ENCODE peak calls at places on chromosomes 12 and 14, in five cellular contexts. One of them, this sample, is unnamed.

GRCh38 chr12:57241556-57242310 is 9.3 kb downstream of the STAC3 start:
- DNase-seq in dorsolateral prefrontal cortex: no peak
- DNase-seq in astrocyte of the spinal cord: no peak
- DNase-seq in GM10248: no peak
- DNase-seq in HCT116: no peak
- DNase-seq in this sample: no peak

GRCh38 chr12:99558113-99558512 is 89.4 kb upstream of the GARIN6 start:
- DNase-seq in dorsolateral prefrontal cortex: no peak
- DNase-seq in astrocyte of the spinal cord: no peak
- DNase-seq in GM10248: no peak
- DNase-seq in HCT116: no peak
- DNase-seq in this sample: no peak

GRCh38 chr12:16555630-16556029 is 50.3 kb downstream of the LMO3 start:
- DNase-seq in dorsolateral prefrontal cortex: no peak
- DNase-seq in astrocyte of the spinal cord: no peak
- DNase-seq in GM10248: no peak
- DNase-seq in HCT116: no peak
- DNase-seq in this sample: no peak

GRCh38 chr14:61941421-61941805 is 179.2 kb downstream of the SNAPC1 start:
- DNase-seq in dorsolateral prefrontal cortex: no peak
- DNase-seq in astrocyte of the spinal cord: no peak
- DNase-seq in GM10248: no peak
- DNase-seq in HCT116: no peak
- DNase-seq in this sample: no peak

GRCh38 chr12:124551268-124552144 is 15.9 kb downstream of the NCOR2 start:
- DNase-seq in dorsolateral prefrontal cortex: no peak
- DNase-seq in astrocyte of the spinal cord: peak; percentile 62
- DNase-seq in GM10248: no peak
- DNase-seq in HCT116: no peak
- DNase-seq in this sample: peak; percentile 20

GRCh38 chr14:96104469-96105057 is 65.4 kb downstream of the C14orf132 start:
- DNase-seq in dorsolateral prefrontal cortex: no peak
- DNase-seq in astrocyte of the spinal cord: peak; percentile 93
- DNase-seq in GM10248: peak; percentile 36
- DNase-seq in HCT116: no peak
- DNase-seq in this sample: no peak

GRCh38 chr14:104101651-104102281 is 16.3 kb downstream of the ASPG start:
- DNase-seq in dorsolateral prefrontal cortex: peak; percentile 38
- DNase-seq in astrocyte of the spinal cord: no peak
- DNase-seq in GM10248: no peak
- DNase-seq in HCT116: no peak
- DNase-seq in this sample: no peak

GRCh38 chr12:42473130-42473529 is 116.4 kb downstream of the PRICKLE1 start:
- DNase-seq in dorsolateral prefrontal cortex: no peak
- DNase-seq in astrocyte of the spinal cord: no peak
- DNase-seq in GM10248: no peak
- DNase-seq in HCT116: no peak
- DNase-seq in this sample: no peak

GRCh38 chr14:68976160-68977067 is 2.7 kb downstream of the ACTN1 start:
- DNase-seq in dorsolateral prefrontal cortex: no peak
- DNase-seq in astrocyte of the spinal cord: no peak
- DNase-seq in GM10248: no peak
- DNase-seq in HCT116: no peak
- DNase-seq in this sample: no peak

GRCh38 chr12:563899-564298 is 99.3 kb downstream of the NINJ2 start:
- DNase-seq in dorsolateral prefrontal cortex: no peak
- DNase-seq in astrocyte of the spinal cord: no peak
- DNase-seq in GM10248: no peak
- DNase-seq in HCT116: no peak
- DNase-seq in this sample: no peak

GRCh38 chr12:45050751-45051489 is at the start of gene DBX2:
- DNase-seq in dorsolateral prefrontal cortex: peak; percentile 56
- DNase-seq in astrocyte of the spinal cord: peak; percentile 2
- DNase-seq in GM10248: no peak
- DNase-seq in HCT116: no peak
- DNase-seq in this sample: peak; percentile 2

GRCh38 chr12:6372403-6373003 is 2.9 kb downstream of the SCNN1A start:
- DNase-seq in dorsolateral prefrontal cortex: no peak
- DNase-seq in astrocyte of the spinal cord: peak; percentile 83
- DNase-seq in GM10248: no peak
- DNase-seq in HCT116: peak; percentile 90
- DNase-seq in this sample: peak; percentile 24

GRCh38 chr12:71640316-71640715 is 23.3 kb downstream of the ZFC3H1 start:
- DNase-seq in dorsolateral prefrontal cortex: no peak
- DNase-seq in astrocyte of the spinal cord: no peak
- DNase-seq in GM10248: no peak
- DNase-seq in HCT116: no peak
- DNase-seq in this sample: no peak

GRCh38 chr12:123602651-123603195 is 824 bp downstream of the DDX55 start:
- DNase-seq in dorsolateral prefrontal cortex: no peak
- DNase-seq in astrocyte of the spinal cord: no peak
- DNase-seq in GM10248: peak; percentile 34
- DNase-seq in HCT116: no peak
- DNase-seq in this sample: peak; percentile 38

GRCh38 chr12:70756118-70756517 is 118.9 kb upstream of the PTPRB start:
- DNase-seq in dorsolateral prefrontal cortex: no peak
- DNase-seq in astrocyte of the spinal cord: peak; percentile 63
- DNase-seq in GM10248: no peak
- DNase-seq in HCT116: no peak
- DNase-seq in this sample: no peak

GRCh38 chr14:90274808-90275454 is 18.6 kb downstream of the PSMC1 start:
- DNase-seq in dorsolateral prefrontal cortex: no peak
- DNase-seq in astrocyte of the spinal cord: peak; percentile 76
- DNase-seq in GM10248: no peak
- DNase-seq in HCT116: no peak
- DNase-seq in this sample: peak; percentile 45

GRCh38 chr12:102816816-102817434 is 100.1 kb downstream of the PAH start:
- DNase-seq in dorsolateral prefrontal cortex: no peak
- DNase-seq in astrocyte of the spinal cord: peak; percentile 14
- DNase-seq in GM10248: peak; percentile 23
- DNase-seq in HCT116: peak; percentile 18
- DNase-seq in this sample: no peak

GRCh38 chr14:69475194-69475818 is 9.2 kb upstream of the PLEKHD1 start:
- DNase-seq in dorsolateral prefrontal cortex: no peak
- DNase-seq in astrocyte of the spinal cord: peak; percentile 10
- DNase-seq in GM10248: peak; percentile 47
- DNase-seq in HCT116: no peak
- DNase-seq in this sample: peak; percentile 10

GRCh38 chr12:52221912-52222457 is 11.1 kb upstream of the KRT7 start:
- DNase-seq in dorsolateral prefrontal cortex: peak; percentile 80
- DNase-seq in astrocyte of the spinal cord: no peak
- DNase-seq in GM10248: no peak
- DNase-seq in HCT116: peak; percentile 67
- DNase-seq in this sample: peak; percentile 92

GRCh38 chr12:109432431-109432830 is 44.7 kb downstream of the KCTD10 start:
- DNase-seq in dorsolateral prefrontal cortex: no peak
- DNase-seq in astrocyte of the spinal cord: no peak
- DNase-seq in GM10248: no peak
- DNase-seq in HCT116: no peak
- DNase-seq in this sample: no peak

GRCh38 chr12:16668198-16668597 is 62.2 kb upstream of the LMO3 start:
- DNase-seq in dorsolateral prefrontal cortex: no peak
- DNase-seq in astrocyte of the spinal cord: no peak
- DNase-seq in GM10248: no peak
- DNase-seq in HCT116: no peak
- DNase-seq in this sample: no peak

GRCh38 chr14:92945544-92945943 is 22.6 kb downstream of the CHGA start:
- DNase-seq in dorsolateral prefrontal cortex: no peak
- DNase-seq in astrocyte of the spinal cord: no peak
- DNase-seq in GM10248: no peak
- DNase-seq in HCT116: no peak
- DNase-seq in this sample: no peak

GRCh38 chr12:124718458-124718857 is 145.2 kb downstream of the SCARB1 start:
- DNase-seq in dorsolateral prefrontal cortex: no peak
- DNase-seq in astrocyte of the spinal cord: no peak
- DNase-seq in GM10248: no peak
- DNase-seq in HCT116: no peak
- DNase-seq in this sample: no peak

GRCh38 chr14:65229431-65230286 is 127.3 kb upstream of the MAX start:
- DNase-seq in dorsolateral prefrontal cortex: no peak
- DNase-seq in astrocyte of the spinal cord: peak; percentile 54
- DNase-seq in GM10248: peak; percentile 41
- DNase-seq in HCT116: no peak
- DNase-seq in this sample: peak; percentile 57

GRCh38 chr12:107415834-107416233 is 269.8 kb upstream of the PWP1 start:
- DNase-seq in dorsolateral prefrontal cortex: no peak
- DNase-seq in astrocyte of the spinal cord: peak; percentile 30
- DNase-seq in GM10248: no peak
- DNase-seq in HCT116: no peak
- DNase-seq in this sample: no peak

GRCh38 chr14:105197274-105197673 is 16.2 kb upstream of the NUDT14 start:
- DNase-seq in dorsolateral prefrontal cortex: no peak
- DNase-seq in astrocyte of the spinal cord: no peak
- DNase-seq in GM10248: no peak
- DNase-seq in HCT116: no peak
- DNase-seq in this sample: peak; percentile 68

GRCh38 chr12:127081058-127081457 is 1185.9 kb upstream of the TMEM132C start:
- DNase-seq in dorsolateral prefrontal cortex: no peak
- DNase-seq in astrocyte of the spinal cord: no peak
- DNase-seq in GM10248: no peak
- DNase-seq in HCT116: no peak
- DNase-seq in this sample: no peak

GRCh38 chr12:110253176-110253575 is 27.9 kb upstream of the ATP2A2 start:
- DNase-seq in dorsolateral prefrontal cortex: no peak
- DNase-seq in astrocyte of the spinal cord: peak; percentile 22
- DNase-seq in GM10248: no peak
- DNase-seq in HCT116: no peak
- DNase-seq in this sample: no peak

GRCh38 chr12:10331642-10332239 is 24.1 kb downstream of the KLRD1 start:
- DNase-seq in dorsolateral prefrontal cortex: no peak
- DNase-seq in astrocyte of the spinal cord: peak; percentile 66
- DNase-seq in GM10248: peak; percentile 43
- DNase-seq in HCT116: peak; percentile 56
- DNase-seq in this sample: no peak

GRCh38 chr12:121927798-121928197 is 9.4 kb downstream of the CFAP251 start:
- DNase-seq in dorsolateral prefrontal cortex: no peak
- DNase-seq in astrocyte of the spinal cord: no peak
- DNase-seq in GM10248: no peak
- DNase-seq in HCT116: no peak
- DNase-seq in this sample: no peak

GRCh38 chr12:117768860-117769259 is 199.9 kb downstream of the KSR2 start:
- DNase-seq in dorsolateral prefrontal cortex: no peak
- DNase-seq in astrocyte of the spinal cord: no peak
- DNase-seq in GM10248: no peak
- DNase-seq in HCT116: no peak
- DNase-seq in this sample: no peak
- TF ChIP-seq CTCF in dorsolateral prefrontal cortex: no peak
- TF ChIP-seq CTCF in astrocyte of the spinal cord: no peak
- TF ChIP-seq CTCF in GM10248: no peak
- TF ChIP-seq CTCF in HCT116: no peak
- TF ChIP-seq CTCF in this sample: no peak

GRCh38 chr12:68001486-68002466 is 12.5 kb downstream of the IFNG-AS1 start:
- DNase-seq in dorsolateral prefrontal cortex: no peak
- DNase-seq in astrocyte of the spinal cord: peak; percentile 4
- DNase-seq in GM10248: no peak
- DNase-seq in HCT116: no peak
- DNase-seq in this sample: no peak
- TF ChIP-seq CTCF in dorsolateral prefrontal cortex: no peak
- TF ChIP-seq CTCF in astrocyte of the spinal cord: peak; percentile 37
- TF ChIP-seq CTCF in GM10248: peak; percentile 12
- TF ChIP-seq CTCF in HCT116: peak; percentile 50
- TF ChIP-seq CTCF in this sample: peak; percentile 59

DNA sequence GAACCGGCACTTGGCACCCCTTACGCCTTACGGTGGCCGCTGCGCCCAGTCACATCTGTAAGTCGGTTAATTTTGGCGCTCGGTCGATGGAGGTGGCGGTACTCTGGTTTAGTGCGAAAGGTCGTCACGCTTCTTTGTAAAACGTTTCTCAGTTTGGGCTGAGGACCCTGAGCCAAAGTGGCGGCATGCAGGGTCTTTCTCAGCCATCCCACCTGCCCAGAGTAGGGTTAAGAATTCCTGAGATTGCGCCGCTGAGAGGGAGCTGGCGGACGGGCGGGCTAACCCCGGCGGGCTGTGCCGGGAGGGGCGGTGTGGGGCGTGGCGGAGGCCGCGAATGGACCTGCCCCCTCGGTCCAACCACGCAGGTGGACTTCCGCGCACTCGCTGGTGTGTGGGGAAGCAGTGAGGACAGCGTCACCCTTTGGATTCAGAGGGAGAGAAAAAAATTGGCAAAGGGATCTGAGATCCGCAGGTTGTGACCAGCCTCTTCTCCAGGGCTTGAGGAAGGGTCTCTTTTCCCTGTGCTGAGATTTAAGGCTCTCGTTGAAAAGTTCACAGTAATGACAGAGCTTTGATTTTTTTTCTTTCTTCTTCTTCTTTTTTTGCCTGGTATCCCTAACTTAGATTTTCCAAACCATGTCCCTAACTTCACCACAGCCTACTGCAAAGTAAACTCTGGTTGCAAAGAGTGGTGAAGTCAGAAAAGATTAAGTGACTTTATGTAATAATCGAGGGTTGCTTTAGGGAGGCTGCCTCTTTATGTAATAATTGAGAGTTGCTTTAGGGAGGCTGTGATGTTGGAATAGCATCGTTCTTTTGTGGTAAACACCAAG is 602 bp upstream of the FBXO33 start:
- DNase-seq in dorsolateral prefrontal cortex: peak; percentile 93
- DNase-seq in astrocyte of the spinal cord: peak; percentile 88
- DNase-seq in GM10248: peak; percentile 75
- DNase-seq in HCT116: peak; percentile 89
- DNase-seq in this sample: peak; percentile 77
- TF ChIP-seq CTCF in dorsolateral prefrontal cortex: peak; percentile 9
- TF ChIP-seq CTCF in astrocyte of the spinal cord: peak; percentile 12
- TF ChIP-seq CTCF in GM10248: no peak
- TF ChIP-seq CTCF in HCT116: peak; percentile 25
- TF ChIP-seq CTCF in this sample: no peak

DNA sequence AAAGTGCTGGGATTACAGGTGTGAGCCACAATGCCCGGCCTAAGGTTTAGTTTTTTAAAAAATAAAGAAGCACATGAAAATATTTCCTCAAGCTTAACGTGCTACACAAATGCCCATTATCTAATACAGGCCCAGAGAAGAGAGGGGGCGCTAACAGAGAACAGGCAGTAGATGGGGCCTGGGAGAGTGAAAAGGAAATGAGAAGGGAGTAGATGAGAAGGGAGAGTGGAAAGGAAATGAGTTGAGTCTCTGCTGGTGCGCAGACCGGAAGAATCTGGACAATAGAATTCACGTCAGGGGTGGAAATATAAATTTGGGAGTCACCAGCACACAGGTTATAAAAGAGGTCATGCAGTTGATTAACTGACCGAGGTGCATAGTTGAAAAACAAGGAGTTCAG is 10.7 kb downstream of the PXN start:
- DNase-seq in dorsolateral prefrontal cortex: no peak
- DNase-seq in astrocyte of the spinal cord: no peak
- DNase-seq in GM10248: no peak
- DNase-seq in HCT116: no peak
- DNase-seq in this sample: no peak
- TF ChIP-seq CTCF in dorsolateral prefrontal cortex: no peak
- TF ChIP-seq CTCF in astrocyte of the spinal cord: no peak
- TF ChIP-seq CTCF in GM10248: no peak
- TF ChIP-seq CTCF in HCT116: peak; percentile 25
- TF ChIP-seq CTCF in this sample: no peak

GRCh38 chr14:21723431-21724045 is 49.9 kb upstream of the OR4E1 start:
- DNase-seq in dorsolateral prefrontal cortex: no peak
- DNase-seq in astrocyte of the spinal cord: no peak
- DNase-seq in GM10248: peak; percentile 12
- DNase-seq in HCT116: peak; percentile 32
- DNase-seq in this sample: peak; percentile 68
- TF ChIP-seq CTCF in dorsolateral prefrontal cortex: no peak
- TF ChIP-seq CTCF in astrocyte of the spinal cord: peak; percentile 36
- TF ChIP-seq CTCF in GM10248: peak; percentile 15
- TF ChIP-seq CTCF in HCT116: peak; percentile 86
- TF ChIP-seq CTCF in this sample: peak; percentile 38